ENCODE peak calls at places on chromosomes 7 and 10, in eight cellular contexts. One of them, this sample, is unnamed. For H3K4me1, the result is how much of the 10 kb centered on the place peaks cover.

GRCh38 chr10:73944356-73945100 is 33.6 kb downstream of the PLAU start:
- DNase-seq in breast epithelium: no peak
- DNase-seq in IMR-90: no peak
- DNase-seq in fibroblast of lung: no peak
- DNase-seq in OCI-LY7: no peak
- DNase-seq in CD8-positive, alpha-beta T cell: no peak
- DNase-seq in hepatocyte: no peak
- DNase-seq in DND-41: no peak
- DNase-seq in this sample: no peak

GRCh38 chr7:67663644-67664043 is 667.0 kb downstream of the TYW1 start:
- DNase-seq in breast epithelium: no peak
- DNase-seq in IMR-90: no peak
- DNase-seq in fibroblast of lung: no peak
- DNase-seq in OCI-LY7: no peak
- DNase-seq in CD8-positive, alpha-beta T cell: no peak
- DNase-seq in hepatocyte: no peak
- DNase-seq in DND-41: no peak
- DNase-seq in this sample: no peak

GRCh38 chr10:128086003-128086863 is 40.0 kb downstream of the MKI67 start:
- DNase-seq in breast epithelium: no peak
- DNase-seq in IMR-90: no peak
- DNase-seq in fibroblast of lung: no peak
- DNase-seq in OCI-LY7: no peak
- DNase-seq in CD8-positive, alpha-beta T cell: no peak
- DNase-seq in hepatocyte: no peak
- DNase-seq in DND-41: no peak
- DNase-seq in this sample: peak

GRCh38 chr10:133388973-133389818 is 4.8 kb upstream of the MTG1 start:
- DNase-seq in breast epithelium: no peak
- DNase-seq in IMR-90: no peak
- DNase-seq in fibroblast of lung: no peak
- DNase-seq in OCI-LY7: peak
- DNase-seq in CD8-positive, alpha-beta T cell: peak
- DNase-seq in hepatocyte: no peak
- DNase-seq in DND-41: no peak
- DNase-seq in this sample: no peak

GRCh38 chr10:93722550-93722949 is 20.2 kb upstream of the FRA10AC1 start:
- DNase-seq in breast epithelium: no peak
- DNase-seq in IMR-90: no peak
- DNase-seq in fibroblast of lung: no peak
- DNase-seq in OCI-LY7: no peak
- DNase-seq in CD8-positive, alpha-beta T cell: no peak
- DNase-seq in hepatocyte: no peak
- DNase-seq in DND-41: no peak
- DNase-seq in this sample: no peak

GRCh38 chr7:68537228-68538071 is 1060.8 kb upstream of the AUTS2 start:
- DNase-seq in breast epithelium: no peak
- DNase-seq in IMR-90: no peak
- DNase-seq in fibroblast of lung: no peak
- DNase-seq in OCI-LY7: no peak
- DNase-seq in CD8-positive, alpha-beta T cell: no peak
- DNase-seq in hepatocyte: no peak
- DNase-seq in DND-41: no peak
- DNase-seq in this sample: no peak

GRCh38 chr10:71547841-71548493 is 151.2 kb downstream of the CDH23 start:
- DNase-seq in breast epithelium: no peak
- DNase-seq in IMR-90: peak
- DNase-seq in fibroblast of lung: peak
- DNase-seq in OCI-LY7: no peak
- DNase-seq in CD8-positive, alpha-beta T cell: no peak
- DNase-seq in hepatocyte: peak
- DNase-seq in DND-41: no peak
- DNase-seq in this sample: no peak

GRCh38 chr10:97069576-97070362 is 116.0 kb downstream of the SLIT1 start:
- DNase-seq in breast epithelium: no peak
- DNase-seq in IMR-90: no peak
- DNase-seq in fibroblast of lung: peak
- DNase-seq in OCI-LY7: no peak
- DNase-seq in CD8-positive, alpha-beta T cell: no peak
- DNase-seq in hepatocyte: no peak
- DNase-seq in DND-41: no peak
- DNase-seq in this sample: peak

GRCh38 chr7:5296627-5297226 is 14.0 kb downstream of the SLC29A4 start:
- DNase-seq in breast epithelium: no peak
- DNase-seq in IMR-90: no peak
- DNase-seq in fibroblast of lung: no peak
- DNase-seq in OCI-LY7: peak
- DNase-seq in CD8-positive, alpha-beta T cell: peak
- DNase-seq in hepatocyte: peak
- DNase-seq in DND-41: peak
- DNase-seq in this sample: no peak

GRCh38 chr10:12594448-12594944 is 245.1 kb downstream of the CAMK1D start:
- DNase-seq in breast epithelium: no peak
- DNase-seq in IMR-90: no peak
- DNase-seq in fibroblast of lung: no peak
- DNase-seq in OCI-LY7: no peak
- DNase-seq in CD8-positive, alpha-beta T cell: peak
- DNase-seq in hepatocyte: no peak
- DNase-seq in DND-41: peak
- DNase-seq in this sample: no peak

GRCh38 chr7:133056370-133057238 is 25.3 kb downstream of the CHCHD3 start:
- DNase-seq in breast epithelium: no peak
- DNase-seq in IMR-90: no peak
- DNase-seq in fibroblast of lung: no peak
- DNase-seq in OCI-LY7: no peak
- DNase-seq in CD8-positive, alpha-beta T cell: no peak
- DNase-seq in hepatocyte: no peak
- DNase-seq in DND-41: no peak
- DNase-seq in this sample: no peak

GRCh38 chr7:96052860-96053452 is 268.9 kb downstream of the SLC25A13 start:
- DNase-seq in breast epithelium: no peak
- DNase-seq in IMR-90: no peak
- DNase-seq in fibroblast of lung: no peak
- DNase-seq in OCI-LY7: no peak
- DNase-seq in CD8-positive, alpha-beta T cell: no peak
- DNase-seq in hepatocyte: no peak
- DNase-seq in DND-41: no peak
- DNase-seq in this sample: no peak

GRCh38 chr7:74252893-74253292 is 1.3 kb downstream of the RFC2 start:
- DNase-seq in breast epithelium: no peak
- DNase-seq in IMR-90: no peak
- DNase-seq in fibroblast of lung: no peak
- DNase-seq in OCI-LY7: no peak
- DNase-seq in CD8-positive, alpha-beta T cell: no peak
- DNase-seq in hepatocyte: no peak
- DNase-seq in DND-41: no peak
- DNase-seq in this sample: no peak

GRCh38 chr7:149692557-149692982 is 80.8 kb downstream of the ZNF467 start:
- DNase-seq in breast epithelium: no peak
- DNase-seq in IMR-90: no peak
- DNase-seq in fibroblast of lung: no peak
- DNase-seq in OCI-LY7: no peak
- DNase-seq in CD8-positive, alpha-beta T cell: no peak
- DNase-seq in hepatocyte: no peak
- DNase-seq in DND-41: no peak
- DNase-seq in this sample: no peak

GRCh38 chr7:38716397-38716796 is 85.2 kb upstream of the AMPH start:
- DNase-seq in breast epithelium: no peak
- DNase-seq in IMR-90: no peak
- DNase-seq in fibroblast of lung: no peak
- DNase-seq in OCI-LY7: no peak
- DNase-seq in CD8-positive, alpha-beta T cell: no peak
- DNase-seq in hepatocyte: no peak
- DNase-seq in DND-41: no peak
- DNase-seq in this sample: no peak

GRCh38 chr7:48168159-48168558 is 3.1 kb upstream of the ABCA13 start:
- DNase-seq in breast epithelium: no peak
- DNase-seq in IMR-90: peak
- DNase-seq in fibroblast of lung: peak
- DNase-seq in OCI-LY7: peak
- DNase-seq in CD8-positive, alpha-beta T cell: no peak
- DNase-seq in hepatocyte: no peak
- DNase-seq in DND-41: no peak
- DNase-seq in this sample: no peak

GRCh38 chr7:32062150-32062549 is 8.1 kb downstream of the PDE1C start:
- DNase-seq in breast epithelium: no peak
- DNase-seq in IMR-90: peak
- DNase-seq in fibroblast of lung: peak
- DNase-seq in OCI-LY7: peak
- DNase-seq in CD8-positive, alpha-beta T cell: no peak
- DNase-seq in hepatocyte: peak
- DNase-seq in DND-41: peak
- DNase-seq in this sample: peak

GRCh38 chr10:80454526-80455460 is 683 bp downstream of the TSPAN14 start:
- DNase-seq in breast epithelium: no peak
- DNase-seq in IMR-90: no peak
- DNase-seq in fibroblast of lung: peak
- DNase-seq in OCI-LY7: peak
- DNase-seq in CD8-positive, alpha-beta T cell: no peak
- DNase-seq in hepatocyte: peak
- DNase-seq in DND-41: peak
- DNase-seq in this sample: peak

GRCh38 chr7:20197837-20198236 is 19.3 kb downstream of the MACC1 start:
- DNase-seq in breast epithelium: no peak
- DNase-seq in IMR-90: no peak
- DNase-seq in fibroblast of lung: no peak
- DNase-seq in OCI-LY7: no peak
- DNase-seq in CD8-positive, alpha-beta T cell: no peak
- DNase-seq in hepatocyte: no peak
- DNase-seq in DND-41: no peak
- DNase-seq in this sample: peak

GRCh38 chr10:122513053-122513452 is 47.5 kb upstream of the DMBT1 start:
- DNase-seq in breast epithelium: no peak
- DNase-seq in IMR-90: no peak
- DNase-seq in fibroblast of lung: no peak
- DNase-seq in OCI-LY7: no peak
- DNase-seq in CD8-positive, alpha-beta T cell: no peak
- DNase-seq in hepatocyte: no peak
- DNase-seq in DND-41: no peak
- DNase-seq in this sample: no peak
- H3K4me1 ChIP-seq in breast epithelium: under half
- H3K4me1 ChIP-seq in IMR-90: under half
- H3K4me1 ChIP-seq in fibroblast of lung: under half
- H3K4me1 ChIP-seq in OCI-LY7: under half
- H3K4me1 ChIP-seq in CD8-positive, alpha-beta T cell: under half
- H3K4me1 ChIP-seq in hepatocyte: under half
- H3K4me1 ChIP-seq in DND-41: under half
- H3K4me1 ChIP-seq in this sample: under half

DNA sequence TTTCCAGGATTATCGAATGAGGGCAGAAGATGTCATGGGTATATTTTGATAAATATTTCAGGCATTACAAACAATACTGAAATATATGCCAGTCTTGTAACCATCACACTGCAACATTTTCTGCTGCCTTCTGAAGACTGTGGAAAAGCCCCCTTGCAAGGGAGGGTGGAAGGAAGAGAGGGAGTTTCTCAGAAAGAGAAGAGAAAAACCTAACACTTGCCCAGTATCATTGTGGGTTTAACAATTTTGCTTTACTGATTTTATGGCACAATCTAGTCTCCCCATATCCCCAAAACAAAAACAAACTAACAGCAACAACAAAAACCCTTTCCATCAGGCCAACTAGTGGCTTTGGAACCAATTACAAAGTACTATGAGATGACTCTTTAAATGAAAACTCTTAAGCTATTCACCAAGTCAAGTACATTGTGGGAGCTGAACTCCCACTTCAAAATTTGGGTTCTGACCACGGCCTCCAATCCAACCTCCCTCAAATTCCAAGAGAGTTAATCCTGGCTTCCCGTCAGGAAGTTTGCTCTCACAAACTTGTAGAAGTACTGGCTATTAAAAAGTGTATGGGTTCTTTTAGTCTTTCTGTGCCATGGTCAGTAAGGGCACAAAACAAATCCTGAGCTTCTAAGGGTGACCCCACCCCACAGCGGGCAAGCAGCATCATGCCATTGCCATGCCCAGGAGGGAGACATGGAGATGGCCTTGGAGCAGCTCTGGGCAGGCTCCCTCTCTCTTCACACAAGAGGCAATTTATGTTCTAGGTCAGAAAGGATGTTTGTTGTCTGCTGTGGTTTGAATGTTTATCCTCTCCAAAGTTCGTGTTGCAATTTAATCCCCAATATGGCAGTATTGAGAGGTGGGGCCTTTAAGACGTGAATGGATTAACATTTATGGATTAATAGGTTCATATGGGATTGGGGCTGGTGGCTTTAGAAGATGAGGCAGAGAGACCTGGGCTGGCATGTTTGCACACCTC is 96.3 kb downstream of the JAZF1 start:
- DNase-seq in breast epithelium: no peak
- DNase-seq in IMR-90: no peak
- DNase-seq in fibroblast of lung: no peak
- DNase-seq in OCI-LY7: no peak
- DNase-seq in CD8-positive, alpha-beta T cell: no peak
- DNase-seq in hepatocyte: no peak
- DNase-seq in DND-41: no peak
- DNase-seq in this sample: no peak
- H3K4me1 ChIP-seq in breast epithelium: under half
- H3K4me1 ChIP-seq in IMR-90: under half
- H3K4me1 ChIP-seq in fibroblast of lung: under half
- H3K4me1 ChIP-seq in OCI-LY7: under half
- H3K4me1 ChIP-seq in CD8-positive, alpha-beta T cell: under half
- H3K4me1 ChIP-seq in hepatocyte: under half
- H3K4me1 ChIP-seq in DND-41: under half
- H3K4me1 ChIP-seq in this sample: under half

DNA sequence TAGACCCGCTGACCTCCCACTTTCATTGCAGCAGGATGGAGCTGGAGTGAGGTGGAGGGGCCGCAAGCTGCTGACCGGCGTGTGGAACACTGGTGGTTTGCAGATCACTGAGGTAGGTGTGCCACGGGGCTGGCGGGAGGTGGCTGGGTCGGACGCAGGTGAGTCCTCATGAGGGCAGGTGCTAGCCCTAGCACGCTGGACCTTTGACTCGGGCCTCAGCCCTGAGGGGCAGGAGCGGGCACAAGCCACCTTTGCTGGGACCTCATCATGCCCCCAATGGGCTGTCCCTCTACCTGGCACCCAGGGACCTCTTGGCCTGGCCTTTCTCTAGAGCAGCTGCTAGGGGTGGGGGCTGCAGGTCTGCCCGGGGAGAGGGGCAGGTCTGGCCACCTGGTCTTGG is 93.3 kb downstream of the ZMIZ1 start:
- DNase-seq in breast epithelium: no peak
- DNase-seq in IMR-90: no peak
- DNase-seq in fibroblast of lung: no peak
- DNase-seq in OCI-LY7: no peak
- DNase-seq in CD8-positive, alpha-beta T cell: no peak
- DNase-seq in hepatocyte: no peak
- DNase-seq in DND-41: no peak
- DNase-seq in this sample: no peak
- H3K4me1 ChIP-seq in breast epithelium: under half
- H3K4me1 ChIP-seq in IMR-90: half or more
- H3K4me1 ChIP-seq in fibroblast of lung: half or more
- H3K4me1 ChIP-seq in OCI-LY7: under half
- H3K4me1 ChIP-seq in CD8-positive, alpha-beta T cell: under half
- H3K4me1 ChIP-seq in hepatocyte: half or more
- H3K4me1 ChIP-seq in DND-41: under half
- H3K4me1 ChIP-seq in this sample: under half

DNA sequence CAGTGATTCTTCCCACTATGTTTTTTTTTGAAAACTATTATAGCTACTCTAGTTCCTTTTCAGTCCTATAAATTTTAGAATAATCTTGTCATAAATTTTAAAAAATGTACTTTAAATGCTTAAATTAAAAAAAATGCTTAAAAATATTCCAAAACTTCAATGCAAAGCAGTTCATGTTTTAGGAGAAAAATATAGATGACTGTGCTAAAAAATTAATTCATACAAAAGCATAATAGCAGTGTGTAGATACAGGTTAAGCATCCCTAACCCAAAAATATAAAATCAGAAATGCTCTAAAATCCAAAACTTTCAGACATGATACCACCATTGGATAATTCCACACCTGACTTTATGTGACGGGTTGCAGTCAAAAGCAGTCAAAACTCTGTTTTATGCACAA is 12.8 kb downstream of the STEAP4 start:
- DNase-seq in breast epithelium: no peak
- DNase-seq in IMR-90: no peak
- DNase-seq in fibroblast of lung: no peak
- DNase-seq in OCI-LY7: no peak
- DNase-seq in CD8-positive, alpha-beta T cell: no peak
- DNase-seq in hepatocyte: no peak
- DNase-seq in DND-41: no peak
- DNase-seq in this sample: no peak
- H3K4me1 ChIP-seq in breast epithelium: under half
- H3K4me1 ChIP-seq in IMR-90: under half
- H3K4me1 ChIP-seq in fibroblast of lung: under half
- H3K4me1 ChIP-seq in OCI-LY7: under half
- H3K4me1 ChIP-seq in CD8-positive, alpha-beta T cell: under half
- H3K4me1 ChIP-seq in hepatocyte: under half
- H3K4me1 ChIP-seq in DND-41: under half
- H3K4me1 ChIP-seq in this sample: under half

This sample was measured in trophoblast cell.